ENCODE peak calls at places on chromosome 18, in four cellular contexts. Z, A, N and P are unnamed samples.

GRCh38 chr18:11660691-11661090 is 28.4 kb upstream of the GNAL start:
- DNase-seq in Z (no peak), A (no peak), N (no peak), P (no peak)

GRCh38 chr18:56009451-56009850 is 421.5 kb upstream of the TCF4 start:
- DNase-seq in Z (no peak), A (no peak), N (no peak), P (no peak)

GRCh38 chr18:26655614-26656400 is 107.5 kb upstream of the KCTD1 start:
- DNase-seq in Z (peak), A (no peak), N (peak), P (peak)

GRCh38 chr18:45014047-45014501 is 333.4 kb downstream of the SETBP1 start:
- DNase-seq in Z (peak), A (no peak), N (peak), P (peak)

GRCh38 chr18:35811896-35812295 is 160.6 kb upstream of the RMP24 start:
- DNase-seq in Z (no peak), A (no peak), N (no peak), P (peak)

GRCh38 chr18:56028514-56028913 is 440.5 kb upstream of the TCF4 start:
- DNase-seq in Z (peak), A (no peak), N (no peak), P (peak)

GRCh38 chr18:12255626-12256026 is 1.5 kb downstream of the CIDEA start:
- DNase-seq in Z (no peak), A (no peak), N (no peak), P (no peak)

GRCh38 chr18:33239298-33239697 is 201.2 kb downstream of the CCDC178 start:
- DNase-seq in Z (no peak), A (no peak), N (no peak), P (no peak)

GRCh38 chr18:5627756-5628511 is 84.1 kb upstream of the EPB41L3 start:
- DNase-seq in Z (no peak), A (no peak), N (no peak), P (peak)

GRCh38 chr18:48838921-48839818 is 111.6 kb downstream of the SMAD7 start:
- DNase-seq in Z (no peak), A (no peak), N (no peak), P (no peak)

GRCh38 chr18:57223160-57223870 is 76.4 kb downstream of the BOD1L2 start:
- DNase-seq in Z (peak), A (no peak), N (no peak), P (no peak)

DNA sequence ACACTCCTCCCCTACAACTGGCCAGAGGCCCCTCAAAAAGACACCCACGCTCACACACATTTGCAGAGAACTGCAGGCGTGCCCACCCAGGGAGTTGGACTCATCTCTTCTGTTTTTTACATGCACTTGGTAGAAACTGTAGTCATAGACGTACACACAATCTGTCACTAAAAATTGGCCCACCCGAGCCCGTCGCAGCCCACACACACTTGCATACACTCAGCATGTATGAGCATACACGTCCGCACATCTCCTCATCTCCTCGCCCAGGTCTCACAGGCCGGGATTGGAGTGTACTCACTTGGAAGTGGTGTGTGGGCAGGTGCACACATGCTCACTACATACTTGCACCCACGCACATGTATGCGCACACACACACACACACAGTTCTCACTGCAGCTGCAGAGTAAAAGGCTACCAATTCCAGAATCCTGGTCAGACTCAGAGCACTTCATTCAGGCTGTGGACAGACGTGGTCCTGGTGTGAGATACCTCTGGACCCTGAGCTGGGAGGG is 19.5 kb downstream of the CELF4 start:
- DNase-seq in Z (no peak), A (no peak), N (no peak), P (no peak)
- TF ChIP-seq JUN in Z (no peak), A (no peak), N (no peak), P (no peak)

DNA sequence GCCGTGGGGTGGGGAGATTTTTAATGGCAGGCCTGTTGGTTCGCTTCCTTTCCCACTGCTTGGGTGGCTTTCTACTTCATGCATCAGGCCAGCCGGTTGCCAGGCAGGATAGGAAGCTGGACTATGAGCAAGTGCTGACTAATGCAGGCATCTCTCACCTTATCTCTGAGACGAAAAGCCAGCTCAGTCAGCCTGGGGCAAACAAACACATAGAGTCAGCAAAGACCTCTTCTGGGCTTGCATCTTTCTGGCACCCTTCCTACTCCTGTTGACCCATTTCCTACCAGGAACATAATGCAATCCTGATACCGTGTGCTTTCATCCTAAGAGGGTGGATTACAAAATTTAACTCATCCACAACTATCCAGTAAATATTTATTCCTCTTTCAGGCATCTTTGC is 416.6 kb upstream of the MEX3C start:
- DNase-seq in Z (peak), A (no peak), N (no peak), P (no peak)
- TF ChIP-seq JUN in Z (peak), A (no peak), N (no peak), P (no peak)

GRCh38 chr18:51346404-51346803 is 148.9 kb upstream of the MEX3C start:
- DNase-seq in Z (no peak), A (no peak), N (no peak), P (no peak)

GRCh38 chr18:51345848-51346391 is 148.4 kb upstream of the MEX3C start:
- DNase-seq in Z (no peak), A (no peak), N (no peak), P (no peak)

GRCh38 chr18:51355841-51356240 is 158.4 kb upstream of the MEX3C start:
- DNase-seq in Z (no peak), A (no peak), N (no peak), P (no peak)

DNA sequence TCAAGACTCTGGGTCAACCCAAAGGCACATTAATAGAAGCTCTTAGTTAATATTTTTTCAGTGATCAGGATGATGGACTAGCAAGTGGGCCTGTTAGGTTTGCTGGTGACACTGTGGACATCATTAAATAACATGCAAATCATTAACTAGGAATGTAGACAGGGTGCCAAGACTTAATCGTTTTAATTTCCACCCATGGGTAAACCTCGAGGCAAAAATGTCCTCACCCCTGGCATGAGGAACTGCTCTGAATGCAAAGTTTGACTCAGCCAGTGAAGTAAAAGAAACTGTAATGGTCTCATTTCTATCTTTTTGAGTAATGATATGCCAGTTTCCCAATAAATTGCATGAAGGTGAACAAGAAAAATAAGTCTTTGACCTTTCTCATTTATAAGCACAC is 152.6 kb upstream of the MEX3C start:
- DNase-seq in Z (no peak), A (no peak), N (no peak), P (no peak)
- TF ChIP-seq JUN in Z (no peak), A (no peak), N (no peak), P (no peak)

DNA sequence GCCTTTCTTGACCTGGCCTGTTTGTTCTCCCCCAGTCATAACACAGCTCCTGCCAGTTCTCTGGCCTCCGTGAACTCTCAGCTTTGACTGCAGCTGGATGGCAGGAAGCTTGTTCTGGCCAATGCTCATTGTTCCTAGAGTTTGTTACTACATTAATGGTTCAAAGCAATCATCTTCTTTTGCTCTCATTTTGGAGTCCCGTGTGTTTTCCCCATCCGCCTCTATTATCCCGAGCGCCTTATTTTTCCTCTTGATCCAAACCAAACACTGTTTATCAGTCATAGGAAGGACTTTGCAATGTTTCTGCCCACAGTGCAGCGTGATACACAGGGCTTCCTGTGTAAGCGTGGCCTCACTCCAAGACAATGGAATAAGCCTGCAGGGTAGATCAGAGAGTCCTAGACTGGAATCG is 184.3 kb upstream of the APCDD1 start:
- DNase-seq in Z (no peak), A (no peak), N (no peak), P (peak)
- TF ChIP-seq JUN in Z (no peak), A (no peak), N (no peak), P (peak)

GRCh38 chr18:73235491-73235890 is 367.7 kb upstream of the NETO1 start:
- DNase-seq in Z (peak), A (no peak), N (no peak), P (no peak)

GRCh38 chr18:73235921-73236320 is 368.1 kb upstream of the NETO1 start:
- DNase-seq in Z (no peak), A (no peak), N (no peak), P (no peak)

GRCh38 chr18:73232933-73233332 is 365.1 kb upstream of the NETO1 start:
- DNase-seq in Z (no peak), A (no peak), N (no peak), P (no peak)
- TF ChIP-seq JUN in Z (no peak), A (no peak), N (no peak), P (no peak)

DNA sequence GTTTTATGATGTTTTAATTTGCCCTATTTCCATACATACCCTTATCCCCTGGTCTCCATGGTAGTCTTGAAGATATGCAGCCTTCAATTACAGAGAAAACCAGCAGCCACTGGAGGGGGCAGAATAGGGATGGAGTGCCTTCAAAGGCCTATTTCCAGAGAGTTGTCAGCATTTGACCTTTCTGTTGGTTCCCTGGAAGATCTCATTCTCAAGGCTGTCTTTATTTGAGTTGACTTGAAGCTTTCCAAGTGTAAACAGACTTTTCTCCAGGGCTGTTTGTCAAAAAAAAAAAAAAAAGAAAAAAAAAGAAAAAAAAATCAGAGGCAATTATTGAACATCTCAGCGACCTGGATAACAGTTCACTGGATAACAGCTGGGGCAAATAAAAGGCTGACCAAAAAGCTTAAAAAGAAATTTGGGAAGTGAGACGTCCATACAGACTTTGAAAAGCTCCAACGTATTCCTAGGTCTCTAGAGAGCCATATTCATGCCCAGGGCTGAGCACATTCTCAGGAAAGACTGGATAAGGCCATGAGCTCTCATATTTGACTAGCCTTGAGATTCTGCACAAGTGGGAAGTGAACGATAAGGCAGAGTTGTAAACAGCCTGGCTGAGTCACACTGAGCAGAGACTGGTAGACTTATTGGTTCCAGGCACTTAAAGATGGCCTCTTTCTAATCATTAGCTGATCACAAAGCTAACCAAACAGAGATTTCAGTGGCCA is 126.6 kb downstream of the VAPA start:
- DNase-seq in Z (no peak), A (no peak), N (no peak), P (peak)
- TF ChIP-seq JUN in Z (no peak), A (no peak), N (no peak), P (no peak)

GRCh38 chr18:70415823-70416488 is 127.1 kb downstream of the SOCS6 start:
- DNase-seq in Z (no peak), A (no peak), N (no peak), P (no peak)
- TF ChIP-seq JUN in Z (no peak), A (no peak), N (no peak), P (no peak)

DNA sequence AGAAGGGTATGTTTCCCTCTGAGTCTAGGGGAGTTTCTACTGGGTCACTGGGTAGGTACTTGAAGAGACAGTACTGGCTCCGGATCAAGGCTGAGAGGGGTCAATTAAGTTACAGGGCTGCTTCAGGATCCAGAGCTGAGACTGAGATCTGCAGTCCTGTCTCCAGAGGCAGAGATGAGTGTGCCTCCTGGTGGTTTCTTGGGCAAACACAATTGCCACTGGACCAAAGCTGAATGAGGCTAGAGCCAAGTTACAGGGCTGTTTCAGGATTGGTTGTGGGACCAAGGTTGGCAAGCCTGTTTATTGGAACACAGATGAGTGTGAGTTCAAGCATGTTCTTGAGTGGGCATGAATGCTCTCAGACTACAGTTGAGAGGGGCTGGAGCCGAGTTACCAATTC is 157.9 kb downstream of the ADCYAP1 start:
- DNase-seq in Z (peak), A (no peak), N (peak), P (peak)
- TF ChIP-seq JUN in Z (no peak), A (no peak), N (no peak), P (no peak)

DNA sequence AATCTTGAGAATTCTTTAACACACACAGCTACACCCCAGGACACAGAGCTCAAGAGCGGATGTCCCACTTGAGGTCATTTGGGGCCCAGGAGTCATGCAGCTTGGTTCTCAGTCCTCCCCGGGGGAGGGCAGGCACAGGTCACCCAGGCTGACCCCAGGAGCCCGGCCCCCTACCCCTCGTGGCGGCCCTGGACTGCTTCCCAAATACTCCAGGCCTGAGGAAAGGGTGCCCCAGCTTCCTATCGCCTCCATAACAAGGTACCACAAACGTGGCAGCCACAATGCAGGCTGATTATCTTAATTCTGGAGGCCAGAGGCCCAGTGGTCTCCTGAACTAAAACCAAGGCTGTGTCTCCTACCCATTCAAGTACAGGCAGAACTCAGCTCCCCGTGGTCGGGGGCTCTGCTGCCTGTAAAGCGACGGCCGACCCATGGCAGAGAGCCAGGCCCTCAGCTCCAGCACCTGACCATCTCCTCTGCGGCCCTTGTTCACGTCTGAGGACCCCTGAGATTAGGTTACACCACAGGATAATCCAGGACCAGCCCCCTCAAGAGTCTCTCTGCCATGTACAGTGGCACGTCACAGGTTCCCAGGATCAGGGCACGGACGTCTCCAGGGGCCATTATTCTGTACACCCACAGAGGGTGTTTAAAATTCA is 10.5 kb downstream of the SLC66A2 start:
- DNase-seq in Z (no peak), A (no peak), N (peak), P (no peak)
- TF ChIP-seq JUN in Z (no peak), A (no peak), N (no peak), P (no peak)

GRCh38 chr18:24937624-24938285 is 414.2 kb downstream of the ZNF521 start:
- DNase-seq in Z (no peak), A (no peak), N (no peak), P (no peak)

GRCh38 chr18:24933345-24933744 is 418.6 kb downstream of the ZNF521 start:
- DNase-seq in Z (no peak), A (peak), N (no peak), P (no peak)

GRCh38 chr18:24934231-24934932 is 417.6 kb downstream of the ZNF521 start:
- DNase-seq in Z (no peak), A (no peak), N (no peak), P (no peak)

GRCh38 chr18:24935896-24936295 is 416.1 kb downstream of the ZNF521 start:
- DNase-seq in Z (no peak), A (no peak), N (no peak), P (no peak)

DNA sequence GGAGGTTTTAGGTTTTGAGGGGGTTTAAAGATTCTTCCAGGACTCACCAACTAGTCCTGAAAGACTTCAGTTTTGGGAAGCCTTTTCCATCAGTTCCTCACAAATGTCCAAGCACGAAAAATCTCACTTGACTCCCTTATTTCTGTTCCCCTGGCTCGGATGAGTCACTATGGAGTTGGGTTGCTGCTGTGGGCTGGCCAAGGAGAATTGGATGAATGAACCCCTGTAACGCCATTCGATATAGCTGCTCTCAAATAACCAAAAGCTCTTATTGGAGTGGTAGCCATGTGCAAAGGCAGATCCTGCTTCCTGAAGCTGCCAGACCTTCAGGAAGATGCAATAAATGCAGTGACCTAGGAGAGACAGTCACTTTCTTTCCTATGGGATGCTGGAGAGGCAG is 417.0 kb downstream of the ZNF521 start:
- DNase-seq in Z (no peak), A (no peak), N (no peak), P (no peak)
- TF ChIP-seq JUN in Z (no peak), A (no peak), N (no peak), P (no peak)